ENCODE peak calls at places on chromosome 13, in four cellular contexts. Q is H1, O is HepG2, K is GM12878. T is an unnamed sample.

GRCh38 chr13:44899967-44900366 is 89.3 kb downstream of the NUFIP1 start:
- DNase-seq in K (no peak), O (no peak), Q (no peak), T (no peak)

GRCh38 chr13:82674546-82674945 is 1207.7 kb downstream of the SLITRK1 start:
- DNase-seq in Q (no peak), K (no peak), O (no peak), T (no peak)

GRCh38 chr13:57123660-57124059 is 17.1 kb upstream of the PRR20A start:
- DNase-seq in O (no peak), Q (no peak), K (no peak), T (no peak)

GRCh38 chr13:71864981-71865857 is 1.8 kb downstream of the DACH1 start:
- DNase-seq in Q (peak; percentile 69), K (no peak), O (no peak), T (no peak)

GRCh38 chr13:44431150-44431549 is 57.5 kb downstream of the SERP2 start:
- DNase-seq in O (peak; percentile 70), K (no peak), Q (peak; percentile 41), T (no peak)

GRCh38 chr13:113622791-113623490 is 35.1 kb downstream of the ATP4B start:
- DNase-seq in Q (no peak), K (no peak), O (no peak), T (no peak)

GRCh38 chr13:114032121-114032799 is 58.4 kb upstream of the C13orf46 start:
- DNase-seq in O (peak; percentile 47), Q (no peak), K (no peak), T (peak; percentile 22)

GRCh38 chr13:75904012-75904411 is 267.9 kb downstream of the LMO7 start:
- DNase-seq in Q (no peak), K (no peak), O (no peak), T (no peak)

GRCh38 chr13:48629282-48629681 is 24.4 kb upstream of the CYSLTR2 start:
- DNase-seq in K (no peak), Q (no peak), O (peak; percentile 76), T (no peak)

GRCh38 chr13:45282994-45283393 is 58.0 kb downstream of the TPT1 start:
- DNase-seq in K (no peak), Q (no peak), O (no peak), T (no peak)

GRCh38 chr13:113046883-113047244 is 58.7 kb upstream of the F7 start:
- DNase-seq in Q (no peak), O (no peak), K (no peak), T (no peak)

GRCh38 chr13:96809366-96810096 is 184.7 kb downstream of the OXGR1 start:
- DNase-seq in O (no peak), Q (no peak), K (no peak), T (no peak)

GRCh38 chr13:48576448-48576993 is 43.6 kb upstream of the RCBTB2 start:
- DNase-seq in Q (no peak), K (no peak), O (no peak), T (no peak)

GRCh38 chr13:97911311-97912138 is 42.0 kb upstream of the IPO5 start:
- DNase-seq in K (no peak), Q (peak; percentile 54), O (peak; percentile 19), T (peak; percentile 13)

GRCh38 chr13:78160793-78161192 is 242.2 kb upstream of the EDNRB start:
- DNase-seq in Q (no peak), O (no peak), K (no peak), T (no peak)

GRCh38 chr13:59766236-59766635 is 397.5 kb downstream of the DIAPH3 start:
- DNase-seq in Q (no peak), K (no peak), O (no peak), T (no peak)

GRCh38 chr13:112441779-112442310 is 65.7 kb downstream of the SPACA7 start:
- DNase-seq in O (no peak), K (no peak), Q (no peak), T (no peak)

GRCh38 chr13:36706755-36707154 is 32.9 kb downstream of the SERTM1 start:
- DNase-seq in O (no peak), K (no peak), Q (no peak), T (no peak)

GRCh38 chr13:113724780-113725315 is 34.2 kb upstream of the TMEM255B start:
- DNase-seq in K (peak; percentile 12), O (peak; percentile 53), Q (peak; percentile 89), T (peak; percentile 63)

GRCh38 chr13:71674776-71675352 is 192.1 kb downstream of the DACH1 start:
- DNase-seq in Q (no peak), O (no peak), K (no peak), T (no peak)

GRCh38 chr13:27783111-27783510 is 9.2 kb upstream of the GSX1 start:
- DNase-seq in Q (no peak), O (peak; percentile 14), K (no peak), T (no peak)

GRCh38 chr13:79973533-79973963 is 367.4 kb downstream of the SPRY2 start:
- DNase-seq in K (no peak), Q (no peak), O (no peak), T (no peak)

GRCh38 chr13:28719656-28720055 is 886 bp upstream of the SLC46A3 start:
- DNase-seq in O (no peak), Q (no peak), K (no peak), T (no peak)

GRCh38 chr13:32659736-32660135 is 73.5 kb downstream of the PDS5B start:
- DNase-seq in Q (no peak), O (no peak), K (no peak), T (no peak)

GRCh38 chr13:19726611-19727010 is 56.1 kb downstream of the PSPC1 start:
- DNase-seq in K (no peak), Q (no peak), O (no peak), T (no peak)

GRCh38 chr13:20828540-20829364 is 55.0 kb upstream of the EEF1AKMT1 start:
- DNase-seq in O (peak; percentile 38), Q (no peak), K (peak; percentile 26), T (peak; percentile 9)

GRCh38 chr13:105918842-105919741 is 616.4 kb downstream of the EFNB2 start:
- DNase-seq in K (no peak), Q (no peak), O (peak; percentile 3), T (peak; percentile 11)

GRCh38 chr13:32476021-32476731 is 48.2 kb upstream of the N4BP2L1 start:
- DNase-seq in K (no peak), O (no peak), Q (no peak), T (no peak)

GRCh38 chr13:39415003-39415402 is 188.0 kb downstream of the LHFPL6 start:
- DNase-seq in Q (no peak), K (no peak), O (peak; percentile 1), T (no peak)

GRCh38 chr13:66014757-66015156 is 1215.4 kb downstream of the PCDH9 start:
- DNase-seq in Q (no peak), K (no peak), O (no peak), T (no peak)

DNA sequence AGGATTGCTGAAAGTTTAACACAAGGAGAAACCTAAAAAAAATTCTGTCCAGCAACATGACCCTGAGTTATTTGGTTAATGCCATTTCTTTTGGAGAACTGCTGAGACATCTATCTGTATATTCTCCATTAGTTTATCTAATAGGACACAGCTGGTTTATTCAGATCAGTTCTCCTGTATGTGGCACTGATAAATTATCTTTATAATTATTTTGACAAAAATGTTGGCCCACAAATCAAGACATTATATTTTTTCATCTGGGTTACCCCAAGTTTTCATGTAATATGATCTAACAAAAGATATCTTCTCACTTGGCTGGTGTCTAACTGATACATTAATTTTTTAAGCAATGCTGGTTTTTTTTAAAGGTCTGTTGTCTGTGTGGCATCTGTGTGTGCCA is 231.4 kb downstream of the KLF12 start:
- DNase-seq in O (no peak), Q (no peak), K (no peak), T (no peak)
- TF ChIP-seq SUZ12 in O (no peak), Q (no peak), K (no peak), T (no peak)

GRCh38 chr13:24107955-24108614 is 52.4 kb upstream of the SPATA13 start:
- DNase-seq in O (no peak), K (no peak), Q (no peak), T (no peak)
- TF ChIP-seq YY1 in O (no peak), K (no peak), Q (no peak), T (no peak)

GRCh38 chr13:93655132-93655531 is 428.5 kb downstream of the GPC6 start:
- DNase-seq in Q (no peak), O (no peak), K (no peak), T (no peak)
- TF ChIP-seq SUZ12 in Q (no peak), O (no peak), K (no peak), T (no peak)

DNA sequence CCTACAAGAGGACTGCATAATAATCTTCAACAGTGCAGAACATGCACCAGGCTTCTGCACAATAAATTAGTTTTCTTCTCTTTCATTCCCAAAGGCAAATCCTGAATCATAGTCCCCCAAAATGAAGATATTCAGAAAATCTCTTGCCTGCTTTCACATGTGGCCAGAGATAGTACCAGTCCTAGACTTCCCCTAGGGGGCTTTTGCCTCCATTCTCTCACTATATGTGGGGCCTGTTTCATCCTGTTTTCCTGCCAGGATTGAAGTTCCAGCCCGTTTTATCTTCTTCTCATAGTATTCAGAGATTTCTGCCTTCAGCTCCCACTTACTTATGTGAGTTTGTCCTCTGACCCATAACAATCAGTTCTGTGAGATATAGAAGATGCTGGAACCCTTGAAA is 421.8 kb upstream of the PCDH9 start:
- DNase-seq in O (no peak), K (no peak), Q (no peak), T (no peak)
- TF ChIP-seq YY1 in O (no peak), K (no peak), Q (no peak), T (no peak)

GRCh38 chr13:99656092-99656745 is 154.9 kb downstream of the TM9SF2 start:
- DNase-seq in Q (peak; percentile 96), O (peak; percentile 57), K (peak; percentile 40), T (peak; percentile 83)
- TF ChIP-seq SUZ12 in Q (no peak), O (no peak), K (no peak), T (no peak)

GRCh38 chr13:29935309-29935981 is 85.0 kb upstream of the UBL3 start:
- DNase-seq in Q (no peak), O (no peak), K (peak; percentile 74), T (no peak)
- TF ChIP-seq YY1 in Q (no peak), O (no peak), K (no peak), T (no peak)

GRCh38 chr13:26022538-26023292 is 29.1 kb downstream of the SHISA2 start:
- DNase-seq in K (no peak), Q (peak; percentile 39), O (no peak), T (no peak)
- TF ChIP-seq SUZ12 in K (no peak), Q (no peak), O (no peak), T (no peak)

GRCh38 chr13:34254366-34254765 is 436.4 kb downstream of the RFC3 start:
- DNase-seq in Q (no peak), O (no peak), K (no peak), T (no peak)

GRCh38 chr13:34258646-34259386 is 440.9 kb downstream of the RFC3 start:
- DNase-seq in K (no peak), Q (no peak), O (no peak), T (no peak)

GRCh38 chr13:34255695-34256094 is 437.7 kb downstream of the RFC3 start:
- DNase-seq in O (no peak), Q (no peak), K (no peak), T (no peak)

GRCh38 chr13:34256236-34256635 is 438.3 kb downstream of the RFC3 start:
- DNase-seq in K (no peak), O (no peak), Q (no peak), T (no peak)

GRCh38 chr13:34257980-34258379 is 440.0 kb downstream of the RFC3 start:
- DNase-seq in K (no peak), O (no peak), Q (no peak), T (no peak)
- TF ChIP-seq YY1 in K (no peak), O (no peak), Q (no peak), T (no peak)

T was measured in NT2/D1.